ENCODE peak calls at places on chromosomes 11 and 22, in four cellular contexts. V is HFFc6; E is sciatic nerve; W is activated T-cell treated with anti-CD3 and anti-CD28 coated beads, Interleukin-2, amount 50 U/mL, for 4 hours. O is an unnamed sample.

GRCh38 chr11:115503083-115503885 is 931 bp downstream of the CADM1 start:
- DNase-seq in V (no peak), E (peak; percentile 80), W (no peak), O (no peak)

GRCh38 chr11:104343578-104343977 is 179.6 kb upstream of the PDGFD start:
- DNase-seq in V (no peak), E (no peak), W (no peak), O (no peak)

GRCh38 chr11:121814962-121815361 is 301.1 kb downstream of the BLID start:
- DNase-seq in V (peak; percentile 21), E (no peak), W (no peak), O (no peak)

GRCh38 chr11:48036011-48036410 is 55.7 kb downstream of the PTPRJ start:
- DNase-seq in V (no peak), E (no peak), W (no peak), O (no peak)

GRCh38 chr11:83007477-83007876 is 64.2 kb downstream of the RAB30 start:
- DNase-seq in V (no peak), E (no peak), W (no peak), O (no peak)

GRCh38 chr11:67024410-67024809 is 1.5 kb downstream of the SYT12 start:
- DNase-seq in V (no peak), E (no peak), W (peak; percentile 42), O (no peak)

GRCh38 chr22:36117053-36117554 is 43.5 kb downstream of the APOL3 start:
- DNase-seq in V (no peak), E (no peak), W (no peak), O (no peak)

GRCh38 chr22:44824271-44824670 is 71.9 kb downstream of the ARHGAP8 start:
- DNase-seq in V (no peak), E (no peak), W (no peak), O (no peak)

GRCh38 chr11:3838504-3838903 is 2.3 kb downstream of the RHOG start:
- DNase-seq in V (no peak), E (no peak), W (no peak), O (no peak)

GRCh38 chr11:19868281-19868821 is 155.7 kb downstream of the NAV2 start:
- DNase-seq in V (peak; percentile 19), E (no peak), W (no peak), O (no peak)

GRCh38 chr22:49670610-49671330 is 156.9 kb downstream of the BRD1 start:
- DNase-seq in V (no peak), E (peak; percentile 50), W (peak; percentile 4), O (no peak)

GRCh38 chr22:38572065-38572464 is 2.1 kb upstream of the DMC1 start:
- DNase-seq in V (peak; percentile 61), E (no peak), W (peak; percentile 16), O (peak; percentile 54)

GRCh38 chr11:118659956-118660645 is 19.3 kb downstream of the TREH start:
- DNase-seq in V (no peak), E (peak; percentile 52), W (no peak), O (no peak)

GRCh38 chr11:27208846-27209245 is 154.2 kb downstream of the CCDC34 start:
- DNase-seq in V (no peak), E (no peak), W (no peak), O (no peak)

GRCh38 chr11:130179396-130180306 is 20.1 kb downstream of the ST14 start:
- DNase-seq in V (no peak), E (no peak), W (no peak), O (no peak)

GRCh38 chr11:19723572-19724342 is 11.1 kb downstream of the NAV2 start:
- DNase-seq in V (peak; percentile 28), E (no peak), W (peak; percentile 21), O (peak; percentile 78)

GRCh38 chr11:46493786-46494185 is 100.0 kb downstream of the AMBRA1 start:
- DNase-seq in V (no peak), E (no peak), W (no peak), O (no peak)

O was measured in PC-9.